ENCODE peak calls at places on chromosomes 11 and 22, in four cellular contexts. One of them, this sample, is unnamed.

GRCh38 chr11:23990346-23990745 is 506.5 kb upstream of the LUZP2 start:
- DNase-seq in H9: no peak
- DNase-seq in neural progenitor cell: no peak
- DNase-seq in GM23248: peak
- DNase-seq in this sample: peak

GRCh38 chr11:134071766-134072403 is 3.0 kb downstream of the JAM3 start:
- DNase-seq in neural progenitor cell: no peak
- DNase-seq in GM23248: peak
- DNase-seq in H9: no peak
- DNase-seq in this sample: no peak

GRCh38 chr22:29044657-29045176 is 16.9 kb downstream of the C22orf31 start:
- DNase-seq in GM23248: peak
- DNase-seq in H9: no peak
- DNase-seq in neural progenitor cell: no peak
- DNase-seq in this sample: peak

GRCh38 chr11:96199563-96200025 is 143.4 kb downstream of the MAML2 start:
- DNase-seq in H9: no peak
- DNase-seq in GM23248: peak
- DNase-seq in neural progenitor cell: no peak
- DNase-seq in this sample: peak

GRCh38 chr22:48700180-48700565 is 1127.5 kb downstream of the BRD1 start:
- DNase-seq in GM23248: no peak
- DNase-seq in neural progenitor cell: no peak
- DNase-seq in H9: no peak
- DNase-seq in this sample: no peak

GRCh38 chr11:44016129-44016528 is 31.7 kb upstream of the ACCSL start:
- DNase-seq in neural progenitor cell: no peak
- DNase-seq in GM23248: peak
- DNase-seq in H9: peak
- DNase-seq in this sample: peak

GRCh38 chr11:118914178-118914918 is 11.4 kb downstream of the BCL9L start:
- DNase-seq in neural progenitor cell: peak
- DNase-seq in GM23248: no peak
- DNase-seq in H9: peak
- DNase-seq in this sample: peak

GRCh38 chr22:27654536-27655445 is 146.8 kb downstream of the MN1 start:
- DNase-seq in H9: peak
- DNase-seq in neural progenitor cell: peak
- DNase-seq in GM23248: no peak
- DNase-seq in this sample: no peak

GRCh38 chr11:121293276-121293569 is 652 bp downstream of the SC5D start:
- DNase-seq in H9: no peak
- DNase-seq in GM23248: peak
- DNase-seq in neural progenitor cell: no peak
- DNase-seq in this sample: peak

GRCh38 chr11:34346551-34346950 is 11.3 kb downstream of the ABTB2 start:
- DNase-seq in GM23248: peak
- DNase-seq in neural progenitor cell: no peak
- DNase-seq in H9: no peak
- DNase-seq in this sample: peak

GRCh38 chr11:95512177-95512576 is 277.4 kb downstream of the FAM76B start:
- DNase-seq in neural progenitor cell: no peak
- DNase-seq in GM23248: peak
- DNase-seq in H9: no peak
- DNase-seq in this sample: peak

GRCh38 chr11:11959601-11960000 is 48.8 kb downstream of the DKK3 start:
- DNase-seq in neural progenitor cell: no peak
- DNase-seq in H9: no peak
- DNase-seq in GM23248: no peak
- DNase-seq in this sample: no peak

GRCh38 chr11:11963842-11964773 is 44.3 kb downstream of the DKK3 start:
- DNase-seq in H9: peak
- DNase-seq in neural progenitor cell: no peak
- DNase-seq in GM23248: no peak
- DNase-seq in this sample: no peak

GRCh38 chr11:11958403-11958802 is 50.0 kb downstream of the DKK3 start:
- DNase-seq in GM23248: no peak
- DNase-seq in neural progenitor cell: no peak
- DNase-seq in H9: no peak
- DNase-seq in this sample: no peak

GRCh38 chr11:11961399-11962028 is 46.9 kb downstream of the DKK3 start:
- DNase-seq in neural progenitor cell: no peak
- DNase-seq in H9: peak
- DNase-seq in GM23248: no peak
- DNase-seq in this sample: no peak

DNA sequence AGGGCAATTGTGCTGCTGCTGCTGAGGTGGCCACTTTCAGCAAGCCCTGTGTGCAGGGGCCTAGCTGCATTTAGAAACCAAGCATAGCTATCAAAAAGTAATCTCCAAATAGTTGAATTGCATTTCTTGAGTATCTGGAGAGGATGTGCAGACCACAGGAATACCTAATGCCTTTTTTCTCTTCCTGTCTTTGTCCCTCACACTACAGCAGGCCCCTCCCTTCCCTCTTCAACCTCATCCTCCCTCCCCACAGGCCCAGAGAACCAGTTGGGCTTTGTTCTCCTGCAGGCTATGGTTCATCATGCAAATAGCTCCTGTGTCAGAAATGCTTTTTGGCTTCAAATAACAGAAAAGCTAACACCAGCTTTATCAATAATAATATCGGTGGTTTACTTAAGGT is 47.7 kb downstream of the DKK3 start:
- DNase-seq in neural progenitor cell: no peak
- DNase-seq in H9: no peak
- DNase-seq in GM23248: no peak
- DNase-seq in this sample: no peak
- H3K27ac ChIP-seq in neural progenitor cell: no peak
- H3K27ac ChIP-seq in H9: no peak
- H3K27ac ChIP-seq in GM23248: no peak
- H3K27ac ChIP-seq in this sample: no peak

GRCh38 chr11:1872267-1872985 is 19.3 kb downstream of the PRR33 start:
- DNase-seq in neural progenitor cell: no peak
- DNase-seq in GM23248: no peak
- DNase-seq in H9: no peak
- DNase-seq in this sample: no peak
- H3K27ac ChIP-seq in neural progenitor cell: no peak
- H3K27ac ChIP-seq in GM23248: no peak
- H3K27ac ChIP-seq in H9: no peak
- H3K27ac ChIP-seq in this sample: no peak

GRCh38 chr22:37187552-37187890 is 526 bp downstream of the C1QTNF6 start:
- DNase-seq in H9: no peak
- DNase-seq in neural progenitor cell: no peak
- DNase-seq in GM23248: peak
- DNase-seq in this sample: no peak
- H3K27ac ChIP-seq in H9: no peak
- H3K27ac ChIP-seq in neural progenitor cell: peak
- H3K27ac ChIP-seq in GM23248: peak
- H3K27ac ChIP-seq in this sample: peak

GRCh38 chr11:113873241-113873626 is 2.1 kb downstream of the USP28 start:
- DNase-seq in neural progenitor cell: peak
- DNase-seq in GM23248: no peak
- DNase-seq in H9: no peak
- DNase-seq in this sample: peak
- H3K27ac ChIP-seq in neural progenitor cell: no peak
- H3K27ac ChIP-seq in GM23248: no peak
- H3K27ac ChIP-seq in H9: no peak
- H3K27ac ChIP-seq in this sample: no peak

GRCh38 chr22:46102159-46102558 is 48.2 kb upstream of the PPARA start:
- DNase-seq in neural progenitor cell: no peak
- DNase-seq in GM23248: peak
- DNase-seq in H9: no peak
- DNase-seq in this sample: no peak
- H3K27ac ChIP-seq in neural progenitor cell: no peak
- H3K27ac ChIP-seq in GM23248: peak
- H3K27ac ChIP-seq in H9: no peak
- H3K27ac ChIP-seq in this sample: peak

GRCh38 chr11:116930177-116930576 is 92.8 kb upstream of the APOA1 start:
- DNase-seq in H9: no peak
- DNase-seq in neural progenitor cell: no peak
- DNase-seq in GM23248: peak
- DNase-seq in this sample: peak

GRCh38 chr11:116928102-116928777 is 90.8 kb upstream of the APOA1 start:
- DNase-seq in neural progenitor cell: no peak
- DNase-seq in H9: no peak
- DNase-seq in GM23248: no peak
- DNase-seq in this sample: no peak

GRCh38 chr11:116929393-116930090 is 92.1 kb upstream of the APOA1 start:
- DNase-seq in GM23248: peak
- DNase-seq in neural progenitor cell: no peak
- DNase-seq in H9: no peak
- DNase-seq in this sample: peak

GRCh38 chr11:116927163-116927772 is 89.8 kb upstream of the APOA1 start:
- DNase-seq in H9: no peak
- DNase-seq in neural progenitor cell: no peak
- DNase-seq in GM23248: peak
- DNase-seq in this sample: no peak

DNA sequence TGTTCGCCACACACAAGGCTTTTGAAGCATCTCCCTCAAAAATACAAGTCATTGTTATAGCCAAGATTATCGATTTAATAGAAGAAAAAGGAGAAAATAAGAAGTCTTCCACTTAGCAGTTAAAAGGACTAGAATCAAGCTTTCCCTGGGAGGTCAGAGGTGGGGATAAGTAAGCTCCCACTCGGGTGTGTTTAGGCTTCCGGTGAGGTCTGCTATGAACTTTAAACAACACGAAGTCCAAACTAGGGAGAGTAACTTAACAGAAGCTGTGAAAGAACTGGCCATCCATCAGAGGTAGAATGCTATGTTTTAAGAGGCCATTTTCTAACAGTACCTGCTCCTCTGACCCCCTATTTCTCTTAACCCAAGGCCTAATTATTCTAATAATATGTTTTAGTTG is 91.4 kb upstream of the APOA1 start:
- DNase-seq in H9: no peak
- DNase-seq in GM23248: no peak
- DNase-seq in neural progenitor cell: no peak
- DNase-seq in this sample: no peak
- H3K27ac ChIP-seq in H9: no peak
- H3K27ac ChIP-seq in GM23248: no peak
- H3K27ac ChIP-seq in neural progenitor cell: no peak
- H3K27ac ChIP-seq in this sample: no peak

DNA sequence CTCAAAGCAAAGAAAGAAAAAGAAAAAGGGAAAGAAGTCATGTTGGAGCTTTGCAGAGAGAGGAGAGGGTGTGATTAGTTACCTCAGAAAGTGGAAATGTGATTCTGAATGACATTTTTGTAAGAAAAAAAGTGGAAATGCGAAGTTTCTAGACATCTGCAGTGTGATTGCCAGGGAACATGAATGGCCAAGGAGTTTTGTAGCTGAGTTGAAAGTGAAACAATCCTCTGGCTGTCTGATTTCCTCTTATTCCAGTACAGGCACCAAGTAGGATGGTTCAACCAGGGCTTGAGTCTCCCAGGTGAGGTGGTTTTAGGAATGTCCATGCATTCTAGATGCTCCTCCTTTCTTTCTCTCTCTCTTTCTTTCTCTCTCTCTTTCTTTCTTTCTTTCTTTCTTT is 17.8 kb upstream of the SYVN1 start:
- DNase-seq in neural progenitor cell: no peak
- DNase-seq in GM23248: no peak
- DNase-seq in H9: no peak
- DNase-seq in this sample: no peak
- H3K27ac ChIP-seq in neural progenitor cell: no peak
- H3K27ac ChIP-seq in GM23248: no peak
- H3K27ac ChIP-seq in H9: no peak
- H3K27ac ChIP-seq in this sample: no peak

GRCh38 chr11:4092031-4092430 is 2.6 kb upstream of the RRM1 start:
- DNase-seq in GM23248: no peak
- DNase-seq in neural progenitor cell: no peak
- DNase-seq in H9: no peak
- DNase-seq in this sample: no peak

GRCh38 chr11:4093519-4094347 is 866 bp upstream of the RRM1 start:
- DNase-seq in neural progenitor cell: no peak
- DNase-seq in GM23248: no peak
- DNase-seq in H9: no peak
- DNase-seq in this sample: no peak

GRCh38 chr11:4086584-4087353 is 7.8 kb upstream of the RRM1 start:
- DNase-seq in GM23248: no peak
- DNase-seq in neural progenitor cell: no peak
- DNase-seq in H9: no peak
- DNase-seq in this sample: no peak

GRCh38 chr11:4087551-4087950 is 7.0 kb upstream of the RRM1 start:
- DNase-seq in H9: no peak
- DNase-seq in neural progenitor cell: no peak
- DNase-seq in GM23248: peak
- DNase-seq in this sample: no peak

GRCh38 chr11:4090258-4090657 is 4.3 kb upstream of the RRM1 start:
- DNase-seq in GM23248: no peak
- DNase-seq in H9: no peak
- DNase-seq in neural progenitor cell: no peak
- DNase-seq in this sample: no peak
- H3K27ac ChIP-seq in GM23248: no peak
- H3K27ac ChIP-seq in H9: no peak
- H3K27ac ChIP-seq in neural progenitor cell: no peak
- H3K27ac ChIP-seq in this sample: no peak

GRCh38 chr11:116073854-116074837 is 569.9 kb upstream of the CADM1 start:
- DNase-seq in H9: no peak
- DNase-seq in neural progenitor cell: peak
- DNase-seq in GM23248: peak
- DNase-seq in this sample: no peak

GRCh38 chr11:116079580-116079979 is 575.4 kb upstream of the CADM1 start:
- DNase-seq in neural progenitor cell: no peak
- DNase-seq in H9: no peak
- DNase-seq in GM23248: no peak
- DNase-seq in this sample: no peak

GRCh38 chr11:116082256-116082655 is 578.0 kb upstream of the CADM1 start:
- DNase-seq in H9: no peak
- DNase-seq in GM23248: no peak
- DNase-seq in neural progenitor cell: no peak
- DNase-seq in this sample: no peak

GRCh38 chr11:116077092-116077491 is 572.9 kb upstream of the CADM1 start:
- DNase-seq in H9: no peak
- DNase-seq in GM23248: no peak
- DNase-seq in neural progenitor cell: no peak
- DNase-seq in this sample: no peak

GRCh38 chr11:116078101-116078561 is 573.9 kb upstream of the CADM1 start:
- DNase-seq in neural progenitor cell: peak
- DNase-seq in GM23248: no peak
- DNase-seq in H9: peak
- DNase-seq in this sample: peak
- H3K27ac ChIP-seq in neural progenitor cell: no peak
- H3K27ac ChIP-seq in GM23248: no peak
- H3K27ac ChIP-seq in H9: no peak
- H3K27ac ChIP-seq in this sample: no peak